ENCODE peak calls at places on chromosome 19, in nine cellular contexts. G, C, P, L, U, I, V, S and E are unnamed samples.

GRCh38 chr19:23974941-23975340 is 60.3 kb downstream of the ZNF726 start:
- DNase-seq in L (no peak), S (no peak), P (no peak), V (no peak), I (no peak), C (no peak), G (no peak), U (no peak), E (no peak)

GRCh38 chr19:50412419-50412818 is 6.3 kb upstream of the SPIB start:
- DNase-seq in S (no peak), L (no peak), P (no peak), V (no peak), C (no peak), U (no peak), G (no peak), I (no peak), E (no peak)

GRCh38 chr19:54517483-54517882 is 14.9 kb downstream of the LAIR2 start:
- DNase-seq in C (no peak), L (peak; percentile 61), S (no peak), U (no peak), I (peak; percentile 33), P (peak; percentile 29), G (no peak), V (peak; percentile 38), E (no peak)

GRCh38 chr19:58059003-58059671 is at the start of gene ZNF135:
- DNase-seq in G (peak; percentile 91), C (no peak), V (peak; percentile 84), P (peak; percentile 92), U (peak; percentile 89), I (peak; percentile 68), S (peak; percentile 94), L (no peak), E (peak; percentile 18)

GRCh38 chr19:38068851-38069250 is 155.2 kb downstream of the DPF1 start:
- DNase-seq in S (no peak), C (no peak), I (no peak), V (no peak), U (no peak), L (no peak), P (no peak), G (no peak), E (no peak)

GRCh38 chr19:5809053-5809452 is 4.2 kb downstream of the NRTN start:
- DNase-seq in I (no peak), S (no peak), G (no peak), U (no peak), C (no peak), V (no peak), L (no peak), P (no peak), E (no peak)

GRCh38 chr19:43527860-43528622 is 1.0 kb upstream of the ETHE1 start:
- DNase-seq in V (peak; percentile 57), G (peak; percentile 58), I (no peak), C (no peak), S (peak; percentile 69), P (no peak), U (no peak), L (no peak), E (no peak)

GRCh38 chr19:3058821-3059314 is 3.4 kb downstream of the TLE5 start:
- DNase-seq in S (no peak), U (no peak), I (no peak), C (no peak), L (no peak), P (no peak), G (no peak), V (no peak), E (no peak)

GRCh38 chr19:1568320-1569019 is at the start of gene MEX3D:
- DNase-seq in S (peak; percentile 81), L (peak; percentile 91), I (peak; percentile 9), U (no peak), V (peak; percentile 80), P (peak; percentile 68), C (peak; percentile 66), G (peak; percentile 75), E (no peak)

GRCh38 chr19:41352609-41353465 is 885 bp downstream of the TGFB1 start:
- DNase-seq in P (peak; percentile 73), V (peak; percentile 73), G (peak; percentile 67), U (no peak), I (peak; percentile 17), C (peak; percentile 63), S (peak; percentile 84), L (peak; percentile 82), E (no peak)

DNA sequence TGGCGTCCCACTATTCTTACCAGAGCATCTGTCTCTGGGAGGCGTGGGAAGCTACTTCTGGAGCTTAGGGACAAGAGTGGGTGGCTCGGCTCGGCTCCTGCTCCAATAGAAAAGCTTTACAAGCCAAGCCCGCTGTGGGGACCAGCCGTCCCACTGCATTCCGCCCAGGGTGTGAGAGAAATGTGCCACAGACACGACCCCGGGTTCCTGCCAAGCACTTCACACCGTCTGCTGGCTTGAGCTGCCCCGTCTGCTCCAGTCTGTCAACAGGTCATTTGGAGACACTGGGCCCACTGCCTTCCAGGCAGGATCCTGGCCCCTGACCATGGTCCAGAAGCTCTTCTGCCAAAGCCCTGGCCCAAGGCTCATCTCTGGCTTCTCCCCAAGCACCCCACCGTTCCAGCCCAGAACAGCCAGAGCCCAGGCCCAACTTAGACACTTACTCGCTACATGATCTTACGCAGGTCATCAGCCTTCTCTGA is 6.5 kb upstream of the FKRP start:
- DNase-seq in S (peak; percentile 87), V (no peak), L (no peak), C (no peak), I (no peak), U (no peak), P (no peak), G (peak; percentile 64), E (no peak)
- H3K27ac ChIP-seq in S (peak overlapping the region; percentile 12), V (no peak overlapping the region), L (no peak overlapping the region), C (no peak overlapping the region), I (no peak overlapping the region), U (no peak overlapping the region), P (no peak overlapping the region), G (peak overlapping the region; percentile 29), E (no peak overlapping the region)

DNA sequence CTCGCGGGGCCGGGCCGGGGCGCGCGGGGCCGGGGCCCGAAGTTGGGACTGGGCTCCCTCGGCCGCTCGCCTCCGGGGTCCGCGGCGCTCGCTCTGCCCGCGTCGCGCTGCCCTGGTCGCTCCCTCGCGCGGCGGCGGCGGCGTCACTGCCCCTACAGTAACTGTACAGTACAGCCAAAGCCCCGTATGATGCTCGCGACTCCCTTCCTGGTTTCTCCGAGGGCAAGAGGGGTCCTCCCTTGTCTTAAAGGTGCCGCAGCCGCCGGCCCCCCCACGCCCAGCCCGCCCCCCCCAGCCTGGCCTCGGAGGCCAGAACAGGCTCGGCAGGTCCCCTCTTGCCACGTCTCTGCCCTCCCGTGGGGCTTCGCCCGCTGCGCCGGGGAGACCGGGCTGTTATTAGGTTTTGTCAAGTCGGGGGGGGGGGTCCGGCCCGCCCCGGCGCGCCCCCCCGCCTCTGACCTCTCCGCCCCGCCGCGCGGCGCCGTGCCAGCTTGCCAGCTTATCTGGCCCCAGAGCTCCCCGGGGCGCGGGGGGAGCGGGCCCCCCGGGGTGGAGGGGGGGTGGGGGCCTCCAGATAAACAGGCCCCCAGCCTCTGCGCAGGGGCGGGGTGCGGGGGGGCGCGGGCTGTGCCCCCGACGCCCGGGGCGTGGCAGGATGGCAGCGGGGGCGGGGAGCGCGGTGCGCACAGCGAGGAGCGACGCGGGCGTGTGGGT is at the start of gene ZBTB7A:
- DNase-seq in S (peak; percentile 92), V (peak; percentile 88), I (peak; percentile 47), G (peak; percentile 75), C (peak; percentile 70), P (peak; percentile 61), U (no peak), L (peak; percentile 88), E (no peak)
- H3K27ac ChIP-seq in S (peak within 1 kb of the TSS; percentile 99), V (peak within 1 kb of the TSS; percentile 96), I (peak within 1 kb of the TSS; percentile 2), G (peak within 1 kb of the TSS; percentile 98), C (peak within 1 kb of the TSS; percentile 93), P (no peak within 1 kb of the TSS), U (peak within 1 kb of the TSS; percentile 97), L (peak within 1 kb of the TSS; percentile 77), E (peak within 1 kb of the TSS; percentile 47)

DNA sequence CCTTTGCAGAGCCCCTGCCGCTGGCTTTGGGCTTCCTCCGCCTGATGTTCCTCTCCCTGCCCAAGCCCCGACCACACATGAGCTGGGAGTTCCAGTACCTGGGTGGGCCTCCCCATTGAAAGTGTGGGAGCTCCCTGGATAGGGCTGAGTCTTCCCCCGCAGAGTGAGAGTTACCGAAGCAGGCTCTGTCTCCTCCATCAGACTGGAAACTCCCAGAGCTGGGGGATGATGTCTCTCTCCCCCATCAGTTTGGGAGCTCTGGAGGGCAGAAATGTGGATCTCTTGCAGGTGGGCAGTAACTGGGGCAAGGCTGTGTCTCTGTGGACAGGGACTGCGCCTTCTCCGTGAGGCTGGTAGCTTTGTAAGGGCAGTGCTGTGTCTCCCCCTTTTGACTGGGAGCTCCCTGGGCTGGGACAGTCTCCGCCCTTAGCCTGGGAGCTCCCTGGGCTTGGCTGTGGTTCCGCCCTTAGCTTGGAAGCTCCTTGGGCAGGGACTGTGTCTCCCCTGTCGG is 767 bp downstream of the DCAF15 start:
- DNase-seq in V (peak; percentile 80), C (no peak), U (no peak), S (no peak), I (no peak), G (no peak), L (peak; percentile 23), P (peak; percentile 50), E (no peak)
- H3K27ac ChIP-seq in V (peak overlapping the region; percentile 59), C (peak overlapping the region; percentile 93), U (peak overlapping the region; percentile 90), S (peak overlapping the region; percentile 81), I (no peak overlapping the region), G (peak overlapping the region; percentile 47), L (peak overlapping the region; percentile 2), P (no peak overlapping the region), E (no peak overlapping the region)

GRCh38 chr19:31100945-31101344 is 248.3 kb downstream of the TSHZ3 start:
- DNase-seq in V (no peak), C (no peak), L (no peak), P (no peak), S (no peak), I (no peak), G (no peak), U (no peak), E (no peak)
- H3K27ac ChIP-seq in V (no peak overlapping the region), C (no peak overlapping the region), L (no peak overlapping the region), P (no peak overlapping the region), S (no peak overlapping the region), I (no peak overlapping the region), G (no peak overlapping the region), U (no peak overlapping the region), E (no peak overlapping the region)